ENCODE peak calls at places on chromosomes 12 and 14, in seven cellular contexts. X is activated T-cell treated with anti-CD3 and anti-CD28 coated beads, Interleukin-2, amount 50 U/mL, for 4 hours; H is stimulated activated CD8-positive, alpha-beta memory T cell treated with anti-CD3 and anti-CD28 coated beads, Interleukin-15, amount 100 ng/mL, for 24 hours; P is CD4-positive, alpha-beta memory T cell; A is ELF-1; L is astrocyte of the spinal cord; T is neural progenitor cell. Z is an unnamed sample.

GRCh38 chr12:122888232-122888752 is 7.6 kb downstream of the VPS37B start:
- DNase-seq in X (no peak), H (no peak), P (peak; percentile 86), A (peak; percentile 93), L (peak; percentile 81), T (peak; percentile 26), Z (no peak)

GRCh38 chr12:110577717-110578521 is 5.2 kb downstream of the PPTC7 start:
- DNase-seq in X (peak; percentile 13), H (no peak), P (no peak), A (no peak), L (peak; percentile 83), T (no peak), Z (no peak)

GRCh38 chr12:22974865-22975264 is 349.9 kb downstream of the ETNK1 start:
- DNase-seq in X (no peak), H (no peak), P (no peak), A (no peak), L (peak; percentile 93), T (no peak), Z (no peak)

GRCh38 chr12:95116773-95117172 is 43.4 kb upstream of the NR2C1 start:
- DNase-seq in X (no peak), H (no peak), P (no peak), A (peak; percentile 12), L (no peak), T (no peak), Z (peak; percentile 10)

GRCh38 chr12:78880078-78880477 is 15.5 kb downstream of the SYT1 start:
- DNase-seq in X (no peak), H (no peak), P (no peak), A (no peak), L (no peak), T (peak; percentile 63), Z (no peak)

GRCh38 chr12:81759215-81759991 is at the start of gene PPFIA2:
- DNase-seq in X (no peak), H (no peak), P (peak; percentile 15), A (peak; percentile 37), L (peak; percentile 54), T (peak; percentile 70), Z (peak; percentile 88)

GRCh38 chr14:77791225-77791600 is 8.7 kb upstream of the ADCK1 start:
- DNase-seq in X (no peak), H (no peak), P (no peak), A (no peak), L (no peak), T (no peak), Z (no peak)

GRCh38 chr12:130439250-130439649 is 101.6 kb downstream of the PIWIL1 start:
- DNase-seq in X (no peak), H (no peak), P (no peak), A (no peak), L (no peak), T (no peak), Z (no peak)

GRCh38 chr14:103872492-103873113 is 25.2 kb upstream of the PPP1R13B start:
- DNase-seq in X (no peak), H (no peak), P (no peak), A (peak; percentile 44), L (no peak), T (peak; percentile 40), Z (no peak)

GRCh38 chr12:39435531-39435930 is 7.4 kb downstream of the KIF21A start:
- DNase-seq in X (no peak), H (no peak), P (no peak), A (no peak), L (no peak), T (no peak), Z (no peak)

GRCh38 chr14:91009501-91010152 is 50.8 kb downstream of the RPS6KA5 start:
- DNase-seq in X (no peak), H (no peak), P (no peak), A (no peak), L (no peak), T (no peak), Z (no peak)

GRCh38 chr12:118360785-118361404 is 11.8 kb downstream of the TAOK3 start:
- DNase-seq in X (no peak), H (no peak), P (no peak), A (no peak), L (peak; percentile 87), T (no peak), Z (no peak)

GRCh38 chr12:32039917-32040575 is 66.6 kb upstream of the BICD1 start:
- DNase-seq in X (no peak), H (no peak), P (no peak), A (peak; percentile 48), L (no peak), T (no peak), Z (no peak)

GRCh38 chr12:127108360-127109215 is 1158.4 kb upstream of the TMEM132C start:
- DNase-seq in X (peak; percentile 22), H (peak; percentile 11), P (peak; percentile 33), A (peak; percentile 13), L (peak; percentile 63), T (peak; percentile 74), Z (peak; percentile 57)

GRCh38 chr12:51593539-51593938 is 2.5 kb downstream of the SCN8A start:
- DNase-seq in X (no peak), H (no peak), P (peak; percentile 17), A (peak; percentile 31), L (peak; percentile 60), T (peak; percentile 73), Z (peak; percentile 38)

GRCh38 chr12:68899251-68899771 is 33.7 kb downstream of the CPM start:
- DNase-seq in X (no peak), H (no peak), P (no peak), A (no peak), L (peak; percentile 79), T (no peak), Z (no peak)